ENCODE peak calls at places on chromosomes 2 and 18, in nine cellular contexts. One of them, this sample, is unnamed.

GRCh38 chr2:241948901-241949735 is 79.6 kb downstream of the RTP5 start:
- DNase-seq in neuronal stem cell: no peak
- DNase-seq in astrocyte of the cerebellum: no peak
- DNase-seq in effector memory CD4-positive, alpha-beta T cell: no peak
- DNase-seq in ovary: no peak
- DNase-seq in fibroblast of lung: no peak
- DNase-seq in astrocyte: no peak
- DNase-seq in lower leg skin: peak; percentile 79
- DNase-seq in CD8-positive, alpha-beta memory T cell: no peak
- DNase-seq in this sample: no peak

GRCh38 chr2:161971532-161971931 is 102.5 kb downstream of the DPP4 start:
- DNase-seq in astrocyte of the cerebellum: no peak
- DNase-seq in neuronal stem cell: no peak
- DNase-seq in ovary: no peak
- DNase-seq in fibroblast of lung: no peak
- DNase-seq in astrocyte: no peak
- DNase-seq in lower leg skin: no peak
- DNase-seq in CD8-positive, alpha-beta memory T cell: no peak
- DNase-seq in effector memory CD4-positive, alpha-beta T cell: no peak
- DNase-seq in this sample: no peak

GRCh38 chr2:134271758-134272157 is 17.9 kb downstream of the MGAT5 start:
- DNase-seq in astrocyte: no peak
- DNase-seq in effector memory CD4-positive, alpha-beta T cell: no peak
- DNase-seq in ovary: no peak
- DNase-seq in CD8-positive, alpha-beta memory T cell: no peak
- DNase-seq in lower leg skin: no peak
- DNase-seq in neuronal stem cell: no peak
- DNase-seq in astrocyte of the cerebellum: no peak
- DNase-seq in fibroblast of lung: no peak
- DNase-seq in this sample: no peak

GRCh38 chr18:13390196-13390595 is 171.6 kb downstream of the LDLRAD4 start:
- DNase-seq in CD8-positive, alpha-beta memory T cell: no peak
- DNase-seq in effector memory CD4-positive, alpha-beta T cell: no peak
- DNase-seq in astrocyte of the cerebellum: no peak
- DNase-seq in lower leg skin: peak; percentile 75
- DNase-seq in astrocyte: no peak
- DNase-seq in ovary: no peak
- DNase-seq in neuronal stem cell: no peak
- DNase-seq in fibroblast of lung: no peak
- DNase-seq in this sample: no peak

GRCh38 chr2:13413989-13414388 is 697.3 kb downstream of the TRIB2 start:
- DNase-seq in CD8-positive, alpha-beta memory T cell: no peak
- DNase-seq in lower leg skin: no peak
- DNase-seq in astrocyte: no peak
- DNase-seq in astrocyte of the cerebellum: no peak
- DNase-seq in effector memory CD4-positive, alpha-beta T cell: no peak
- DNase-seq in fibroblast of lung: peak; percentile 1
- DNase-seq in ovary: no peak
- DNase-seq in neuronal stem cell: no peak
- DNase-seq in this sample: no peak

GRCh38 chr2:134148843-134149472 is 104.9 kb upstream of the MGAT5 start:
- DNase-seq in lower leg skin: no peak
- DNase-seq in astrocyte of the cerebellum: no peak
- DNase-seq in ovary: no peak
- DNase-seq in neuronal stem cell: no peak
- DNase-seq in fibroblast of lung: no peak
- DNase-seq in effector memory CD4-positive, alpha-beta T cell: no peak
- DNase-seq in CD8-positive, alpha-beta memory T cell: no peak
- DNase-seq in astrocyte: no peak
- DNase-seq in this sample: peak; percentile 5

GRCh38 chr2:60544980-60545560 is 8.4 kb downstream of the BCL11A start:
- DNase-seq in fibroblast of lung: no peak
- DNase-seq in astrocyte: no peak
- DNase-seq in neuronal stem cell: no peak
- DNase-seq in astrocyte of the cerebellum: no peak
- DNase-seq in effector memory CD4-positive, alpha-beta T cell: no peak
- DNase-seq in lower leg skin: no peak
- DNase-seq in ovary: no peak
- DNase-seq in CD8-positive, alpha-beta memory T cell: no peak
- DNase-seq in this sample: no peak

GRCh38 chr2:151678849-151679248 is 55.4 kb downstream of the NEB start:
- DNase-seq in ovary: no peak
- DNase-seq in effector memory CD4-positive, alpha-beta T cell: no peak
- DNase-seq in lower leg skin: no peak
- DNase-seq in astrocyte of the cerebellum: no peak
- DNase-seq in neuronal stem cell: no peak
- DNase-seq in CD8-positive, alpha-beta memory T cell: no peak
- DNase-seq in fibroblast of lung: no peak
- DNase-seq in astrocyte: no peak
- DNase-seq in this sample: no peak

GRCh38 chr2:151795646-151796240 is 32.5 kb downstream of the ARL5A start:
- DNase-seq in astrocyte: no peak
- DNase-seq in lower leg skin: no peak
- DNase-seq in effector memory CD4-positive, alpha-beta T cell: no peak
- DNase-seq in astrocyte of the cerebellum: no peak
- DNase-seq in ovary: no peak
- DNase-seq in neuronal stem cell: no peak
- DNase-seq in fibroblast of lung: no peak
- DNase-seq in CD8-positive, alpha-beta memory T cell: no peak
- DNase-seq in this sample: no peak

GRCh38 chr2:36370281-36370680 is 14.7 kb downstream of the CRIM1 start:
- DNase-seq in effector memory CD4-positive, alpha-beta T cell: no peak
- DNase-seq in ovary: no peak
- DNase-seq in CD8-positive, alpha-beta memory T cell: no peak
- DNase-seq in lower leg skin: no peak
- DNase-seq in astrocyte of the cerebellum: no peak
- DNase-seq in fibroblast of lung: no peak
- DNase-seq in neuronal stem cell: no peak
- DNase-seq in astrocyte: no peak
- DNase-seq in this sample: no peak

GRCh38 chr2:46962751-46963150 is 47.1 kb upstream of the MCFD2 start:
- DNase-seq in lower leg skin: no peak
- DNase-seq in neuronal stem cell: no peak
- DNase-seq in ovary: no peak
- DNase-seq in fibroblast of lung: no peak
- DNase-seq in effector memory CD4-positive, alpha-beta T cell: no peak
- DNase-seq in astrocyte: no peak
- DNase-seq in CD8-positive, alpha-beta memory T cell: no peak
- DNase-seq in astrocyte of the cerebellum: no peak
- DNase-seq in this sample: no peak

GRCh38 chr2:220279840-220280239 is 652.4 kb downstream of the SLC4A3 start:
- DNase-seq in neuronal stem cell: no peak
- DNase-seq in fibroblast of lung: no peak
- DNase-seq in astrocyte of the cerebellum: no peak
- DNase-seq in CD8-positive, alpha-beta memory T cell: no peak
- DNase-seq in astrocyte: peak; percentile 65
- DNase-seq in effector memory CD4-positive, alpha-beta T cell: no peak
- DNase-seq in lower leg skin: no peak
- DNase-seq in ovary: no peak
- DNase-seq in this sample: no peak

GRCh38 chr2:7905756-7906155 is 776.1 kb upstream of the ID2 start:
- DNase-seq in ovary: no peak
- DNase-seq in astrocyte of the cerebellum: no peak
- DNase-seq in neuronal stem cell: no peak
- DNase-seq in effector memory CD4-positive, alpha-beta T cell: no peak
- DNase-seq in CD8-positive, alpha-beta memory T cell: no peak
- DNase-seq in lower leg skin: no peak
- DNase-seq in astrocyte: no peak
- DNase-seq in fibroblast of lung: no peak
- DNase-seq in this sample: no peak

GRCh38 chr2:196413821-196414274 is 225.7 kb upstream of the CCDC150 start:
- DNase-seq in fibroblast of lung: no peak
- DNase-seq in CD8-positive, alpha-beta memory T cell: no peak
- DNase-seq in neuronal stem cell: no peak
- DNase-seq in ovary: no peak
- DNase-seq in astrocyte of the cerebellum: no peak
- DNase-seq in lower leg skin: no peak
- DNase-seq in astrocyte: no peak
- DNase-seq in effector memory CD4-positive, alpha-beta T cell: no peak
- DNase-seq in this sample: no peak

DNA sequence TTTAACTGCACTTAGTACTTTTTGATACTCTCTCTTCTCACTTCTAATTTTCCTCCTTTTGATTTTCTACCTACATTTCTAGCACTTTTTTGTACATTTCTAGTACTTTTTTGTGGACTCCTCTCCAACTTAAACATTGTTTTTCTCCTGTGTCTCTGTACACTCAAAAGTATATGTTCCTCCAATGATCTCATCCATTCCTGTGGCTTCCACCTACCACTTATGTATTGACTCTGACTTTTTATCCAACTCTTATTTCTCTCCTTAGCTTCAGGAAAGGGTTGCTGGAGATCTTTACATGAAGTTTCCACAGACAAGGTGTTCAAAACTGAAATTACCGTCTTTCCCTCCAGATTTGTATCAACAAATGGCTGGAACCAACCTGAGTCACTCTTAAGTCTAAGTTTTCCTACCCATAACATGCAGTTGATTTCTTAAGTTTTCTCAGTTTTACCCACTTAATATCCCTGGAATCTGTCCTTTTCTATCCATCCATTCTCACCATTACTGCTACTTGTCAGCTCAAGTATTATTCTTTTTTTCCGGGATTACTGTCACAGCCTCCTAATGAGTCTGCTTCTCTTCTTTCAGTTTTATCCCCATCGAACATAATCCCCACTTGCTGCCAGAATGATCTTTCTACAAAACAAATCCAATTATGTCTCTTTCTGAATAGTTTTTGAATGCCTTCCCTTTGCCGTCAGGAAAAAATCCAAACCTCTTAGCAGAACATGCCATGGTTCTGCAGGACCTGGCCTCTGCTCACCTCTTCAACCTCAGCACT is 22.6 kb upstream of the PELI1 start:
- DNase-seq in astrocyte: peak; percentile 25
- DNase-seq in lower leg skin: no peak
- DNase-seq in fibroblast of lung: no peak
- DNase-seq in neuronal stem cell: no peak
- DNase-seq in ovary: no peak
- DNase-seq in astrocyte of the cerebellum: no peak
- DNase-seq in effector memory CD4-positive, alpha-beta T cell: no peak
- DNase-seq in CD8-positive, alpha-beta memory T cell: no peak
- DNase-seq in this sample: no peak
- H3K4me3 ChIP-seq in astrocyte: no peak overlapping the region
- H3K4me3 ChIP-seq in lower leg skin: no peak overlapping the region
- H3K4me3 ChIP-seq in fibroblast of lung: no peak overlapping the region
- H3K4me3 ChIP-seq in neuronal stem cell: no peak overlapping the region
- H3K4me3 ChIP-seq in ovary: no peak overlapping the region
- H3K4me3 ChIP-seq in astrocyte of the cerebellum: no peak overlapping the region
- H3K4me3 ChIP-seq in effector memory CD4-positive, alpha-beta T cell: no peak overlapping the region
- H3K4me3 ChIP-seq in CD8-positive, alpha-beta memory T cell: no peak overlapping the region
- H3K4me3 ChIP-seq in this sample: no peak overlapping the region

DNA sequence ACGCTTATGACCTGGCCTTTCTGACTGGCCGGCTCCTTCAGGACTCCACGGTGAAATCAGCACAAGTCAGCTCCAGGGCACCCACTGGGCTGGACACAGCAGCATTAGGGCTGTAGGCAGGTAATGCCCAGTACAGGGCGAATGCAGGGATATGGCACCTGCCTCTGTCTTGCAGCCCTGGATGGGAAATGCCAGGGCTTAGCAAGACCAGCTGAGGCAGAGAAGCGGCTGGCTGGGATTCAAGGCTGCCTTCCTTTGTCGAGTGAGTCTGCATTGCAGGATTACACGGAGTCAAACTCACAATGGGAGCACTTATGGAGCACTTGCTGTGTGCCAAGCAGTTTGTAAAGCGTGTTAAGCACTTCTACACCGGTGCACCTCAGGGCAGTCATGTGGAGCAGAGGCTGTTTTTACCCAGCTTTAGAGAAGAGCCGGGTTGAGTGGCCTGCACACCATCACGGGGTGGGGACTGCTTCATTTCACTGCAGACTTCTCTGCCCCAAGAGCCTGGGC is 87.3 kb upstream of the HDAC4 start:
- DNase-seq in CD8-positive, alpha-beta memory T cell: no peak
- DNase-seq in neuronal stem cell: no peak
- DNase-seq in effector memory CD4-positive, alpha-beta T cell: no peak
- DNase-seq in astrocyte of the cerebellum: no peak
- DNase-seq in astrocyte: no peak
- DNase-seq in lower leg skin: no peak
- DNase-seq in fibroblast of lung: no peak
- DNase-seq in ovary: no peak
- DNase-seq in this sample: no peak
- H3K4me3 ChIP-seq in CD8-positive, alpha-beta memory T cell: no peak overlapping the region
- H3K4me3 ChIP-seq in neuronal stem cell: no peak overlapping the region
- H3K4me3 ChIP-seq in effector memory CD4-positive, alpha-beta T cell: no peak overlapping the region
- H3K4me3 ChIP-seq in astrocyte of the cerebellum: no peak overlapping the region
- H3K4me3 ChIP-seq in astrocyte: no peak overlapping the region
- H3K4me3 ChIP-seq in lower leg skin: no peak overlapping the region
- H3K4me3 ChIP-seq in fibroblast of lung: no peak overlapping the region
- H3K4me3 ChIP-seq in ovary: no peak overlapping the region
- H3K4me3 ChIP-seq in this sample: no peak overlapping the region

DNA sequence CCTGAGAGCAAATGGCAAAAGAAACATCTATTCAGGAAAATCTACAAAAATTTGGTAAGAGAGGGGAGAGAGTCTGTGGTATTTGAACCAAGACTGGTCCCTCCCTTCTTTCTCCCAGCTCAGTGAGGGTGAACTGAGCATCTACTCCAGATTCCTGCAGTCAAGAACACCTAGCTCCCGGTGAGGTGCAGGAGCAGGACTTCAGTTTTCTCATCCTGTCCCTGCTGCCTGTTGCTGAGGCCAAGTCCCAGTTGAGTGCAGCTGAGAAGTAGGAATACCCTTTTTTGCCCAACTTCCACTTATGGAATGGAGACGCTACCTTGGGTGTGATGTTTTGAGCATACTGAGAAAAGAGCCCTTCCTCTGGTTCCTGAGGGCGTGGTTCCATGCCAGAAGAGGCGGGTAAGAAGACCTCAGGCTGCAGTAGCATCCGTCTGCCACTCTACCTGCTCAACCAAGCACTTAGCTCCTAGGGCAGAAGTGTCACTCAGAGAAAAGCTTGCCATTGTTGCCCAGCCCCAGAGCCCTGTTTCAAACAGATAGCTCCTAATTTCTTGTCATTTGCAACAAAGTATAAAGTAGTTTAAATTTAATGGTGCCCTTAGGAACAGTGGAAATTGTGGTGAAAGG is 112.9 kb downstream of the SOS1 start:
- DNase-seq in lower leg skin: no peak
- DNase-seq in neuronal stem cell: no peak
- DNase-seq in fibroblast of lung: no peak
- DNase-seq in CD8-positive, alpha-beta memory T cell: no peak
- DNase-seq in astrocyte of the cerebellum: no peak
- DNase-seq in ovary: no peak
- DNase-seq in astrocyte: no peak
- DNase-seq in effector memory CD4-positive, alpha-beta T cell: no peak
- DNase-seq in this sample: no peak
- H3K4me3 ChIP-seq in lower leg skin: no peak overlapping the region
- H3K4me3 ChIP-seq in neuronal stem cell: no peak overlapping the region
- H3K4me3 ChIP-seq in fibroblast of lung: no peak overlapping the region
- H3K4me3 ChIP-seq in CD8-positive, alpha-beta memory T cell: no peak overlapping the region
- H3K4me3 ChIP-seq in astrocyte of the cerebellum: no peak overlapping the region
- H3K4me3 ChIP-seq in ovary: no peak overlapping the region
- H3K4me3 ChIP-seq in astrocyte: no peak overlapping the region
- H3K4me3 ChIP-seq in effector memory CD4-positive, alpha-beta T cell: no peak overlapping the region
- H3K4me3 ChIP-seq in this sample: no peak overlapping the region

DNA sequence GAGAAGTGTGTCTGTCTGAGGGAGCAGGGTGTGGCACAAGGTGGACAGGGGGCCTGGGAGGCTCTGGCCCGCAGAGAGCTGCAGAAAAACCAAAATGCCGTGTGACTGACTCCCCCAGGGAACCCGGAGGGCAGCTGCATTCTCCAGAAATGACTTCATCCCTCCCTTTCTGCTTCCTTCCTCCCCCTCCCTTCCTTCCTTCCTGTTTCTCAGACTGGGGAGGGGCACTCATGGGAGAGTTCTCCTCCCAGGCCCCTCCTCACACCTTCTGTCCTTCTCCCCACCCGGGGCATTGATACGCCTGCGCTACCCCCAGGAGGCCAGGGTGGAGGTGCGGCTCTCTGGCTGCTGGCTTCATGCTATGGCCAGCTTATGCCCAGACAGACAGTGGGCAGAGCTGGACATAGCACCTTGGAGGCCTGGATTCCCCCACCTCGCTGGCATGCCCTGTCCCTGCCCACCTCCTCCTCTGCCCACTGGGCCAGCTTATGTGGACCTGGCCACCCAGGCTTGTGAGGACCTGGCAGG is 8.2 kb upstream of the GPR17 start:
- DNase-seq in neuronal stem cell: no peak
- DNase-seq in astrocyte: peak; percentile 71
- DNase-seq in astrocyte of the cerebellum: no peak
- DNase-seq in effector memory CD4-positive, alpha-beta T cell: no peak
- DNase-seq in CD8-positive, alpha-beta memory T cell: no peak
- DNase-seq in lower leg skin: no peak
- DNase-seq in fibroblast of lung: peak; percentile 63
- DNase-seq in ovary: no peak
- DNase-seq in this sample: peak; percentile 69
- H3K4me3 ChIP-seq in neuronal stem cell: no peak overlapping the region
- H3K4me3 ChIP-seq in astrocyte: no peak overlapping the region
- H3K4me3 ChIP-seq in astrocyte of the cerebellum: no peak overlapping the region
- H3K4me3 ChIP-seq in effector memory CD4-positive, alpha-beta T cell: peak overlapping the region; percentile 17
- H3K4me3 ChIP-seq in CD8-positive, alpha-beta memory T cell: peak overlapping the region; percentile 26
- H3K4me3 ChIP-seq in lower leg skin: no peak overlapping the region
- H3K4me3 ChIP-seq in fibroblast of lung: no peak overlapping the region
- H3K4me3 ChIP-seq in ovary: no peak overlapping the region
- H3K4me3 ChIP-seq in this sample: peak overlapping the region; percentile 47